ENCODE peak calls at places on chromosomes 2 and 18, in seven cellular contexts. Z is left lung, N is progenitor cell of endocrine pancreas, X is sigmoid colon, C is K562, Q is PC-3, B is A549. U is an unnamed sample.

GRCh38 chr2:14516844-14517243 is 115.7 kb upstream of the LRATD1 start:
- DNase-seq in Q (peak), B (no peak), X (no peak), Z (no peak), N (no peak), C (no peak), U (no peak)

GRCh38 chr18:3209859-3210569 is 9.8 kb downstream of the MYOM1 start:
- DNase-seq in C (no peak), X (no peak), B (peak), Q (peak), Z (no peak), N (no peak), U (no peak)

GRCh38 chr2:233919938-233920337 is 2.8 kb downstream of the TRPM8 start:
- DNase-seq in C (no peak), Z (no peak), N (no peak), B (no peak), X (no peak), Q (peak), U (no peak)

GRCh38 chr2:35410431-35411061 is 945.0 kb upstream of the CRIM1 start:
- DNase-seq in C (peak), Q (peak), Z (peak), B (peak), N (peak), X (no peak), U (peak)

GRCh38 chr2:9660154-9660553 is 29.4 kb upstream of the YWHAQ start:
- DNase-seq in C (no peak), Q (no peak), N (no peak), X (no peak), B (no peak), Z (no peak), U (no peak)

GRCh38 chr2:42225573-42225972 is 56.4 kb downstream of the EML4 start:
- DNase-seq in Z (no peak), X (no peak), N (no peak), Q (no peak), C (no peak), B (no peak), U (no peak)

GRCh38 chr18:79434611-79435010 is 38.9 kb downstream of the NFATC1 start:
- DNase-seq in B (no peak), Q (no peak), Z (no peak), C (no peak), X (no peak), N (no peak), U (no peak)

GRCh38 chr2:7634370-7634769 is 717.2 kb downstream of the RNF144A start:
- DNase-seq in X (no peak), Z (no peak), Q (no peak), C (no peak), B (no peak), N (no peak), U (no peak)

GRCh38 chr2:54384301-54385035 is 71.7 kb upstream of the SPTBN1 start:
- DNase-seq in Q (no peak), N (no peak), B (no peak), C (no peak), Z (no peak), X (no peak), U (no peak)

GRCh38 chr2:84914334-84914733 is 8.9 kb downstream of the TMSB10 start:
- DNase-seq in N (no peak), B (no peak), C (no peak), X (no peak), Q (no peak), Z (no peak), U (no peak)

GRCh38 chr2:227503433-227504406 is 31.8 kb downstream of the AGFG1 start:
- DNase-seq in Q (peak), C (peak), X (no peak), B (peak), Z (no peak), N (no peak), U (no peak)
- TF ChIP-seq CTCF in Q (no peak), C (no peak), X (no peak), B (no peak), Z (no peak), N (no peak), U (no peak)

DNA sequence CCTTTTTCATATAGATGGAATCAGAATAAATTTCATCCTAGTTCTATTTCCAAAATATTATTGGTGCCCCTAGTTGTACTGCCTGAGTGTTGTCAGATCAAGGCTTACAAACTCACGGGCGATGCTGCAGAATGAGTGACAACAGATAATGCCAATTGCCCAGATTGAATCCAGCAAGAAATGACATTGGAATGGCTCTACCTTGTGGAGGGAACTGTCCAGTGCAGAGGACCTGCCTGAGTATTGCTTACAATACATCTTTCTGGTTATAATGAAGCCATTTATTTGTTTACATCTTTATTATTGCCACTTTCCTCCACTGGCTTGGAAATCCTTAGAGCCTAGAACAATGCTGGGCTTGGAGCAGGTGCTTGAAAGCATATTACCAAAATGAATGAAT is 7.8 kb upstream of the IL1R2 start:
- DNase-seq in X (no peak), Q (peak), Z (no peak), N (no peak), B (no peak), C (no peak), U (no peak)
- TF ChIP-seq CTCF in X (no peak), Q (peak), Z (no peak), N (peak), B (peak), C (peak), U (no peak)

DNA sequence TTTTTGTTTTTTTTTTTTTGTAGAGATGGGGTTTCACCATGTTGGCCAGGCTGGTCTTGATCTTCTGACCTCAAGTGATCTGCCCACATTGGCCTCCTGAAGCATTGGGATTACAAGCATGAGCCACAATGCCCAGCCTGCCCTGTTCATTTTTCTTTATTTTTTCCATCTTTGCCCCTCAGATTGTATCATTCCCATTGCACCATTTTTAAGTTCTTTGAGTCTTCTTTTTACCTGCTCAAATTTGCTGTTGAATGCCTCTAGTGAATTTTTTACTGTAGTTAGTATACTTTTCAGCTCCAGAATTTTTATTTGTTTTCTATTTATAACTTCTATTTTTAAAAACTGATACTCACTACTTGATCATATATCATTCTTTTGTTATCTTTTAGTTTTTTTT is 101.4 kb upstream of the SLC4A10 start:
- DNase-seq in C (no peak), N (no peak), X (no peak), Z (no peak), Q (no peak), B (no peak), U (no peak)
- TF ChIP-seq CTCF in C (no peak), N (no peak), X (no peak), Z (no peak), Q (no peak), B (no peak), U (no peak)

DNA sequence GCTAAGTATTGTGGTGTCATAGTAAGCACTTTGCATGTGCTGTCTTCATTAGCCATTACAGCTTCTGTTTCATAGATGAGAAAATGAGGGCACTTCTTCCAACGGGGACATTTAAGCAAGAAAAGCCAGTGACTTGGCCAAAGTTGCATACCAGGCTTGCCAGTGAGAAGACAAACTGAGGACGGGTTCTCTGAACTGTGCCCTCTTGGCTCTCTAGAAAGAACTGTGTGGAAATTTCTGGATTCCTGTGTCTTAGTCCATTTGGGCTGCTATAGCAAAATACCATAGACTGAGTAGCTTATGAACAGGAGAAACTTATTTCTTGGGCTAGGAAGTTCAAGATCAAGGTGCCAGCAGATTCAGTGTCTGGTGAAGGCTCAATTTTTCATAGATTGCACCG is 13.3 kb downstream of the CTIF start:
- DNase-seq in Q (no peak), N (no peak), C (no peak), Z (no peak), X (no peak), B (no peak), U (no peak)
- TF ChIP-seq CTCF in Q (no peak), N (no peak), C (no peak), Z (no peak), X (no peak), B (no peak), U (no peak)

GRCh38 chr18:62458868-62459716 is 63.7 kb upstream of the ZCCHC2 start:
- DNase-seq in X (no peak), C (no peak), Z (no peak), Q (no peak), B (no peak), N (no peak), U (no peak)
- TF ChIP-seq CTCF in X (no peak), C (no peak), Z (no peak), Q (no peak), B (no peak), N (no peak), U (no peak)

GRCh38 chr2:159285929-159286708 is at the start of gene WDSUB1:
- DNase-seq in N (peak), Q (peak), Z (peak), X (peak), B (peak), C (peak), U (peak)
- TF ChIP-seq CTCF in N (no peak), Q (no peak), Z (no peak), X (no peak), B (no peak), C (no peak), U (no peak)

U was measured in mesothelial cell of epicardium.